ENCODE peak calls at places on chromosomes 11 and 22, in four cellular contexts. I is GM23338, M is tibial nerve, W is tibial artery. T is an unnamed sample.

GRCh38 chr11:1089738-1090599 is 15.3 kb downstream of the MUC2 start:
- DNase-seq in M (no peak), W (no peak), I (no peak), T (no peak)

GRCh38 chr11:111983187-111983986 is 41.8 kb upstream of the DLAT start:
- DNase-seq in M (no peak), W (no peak), I (peak; percentile 96), T (no peak)

GRCh38 chr11:134795017-134795416 is 383.0 kb upstream of the B3GAT1 start:
- DNase-seq in M (no peak), I (no peak), W (no peak), T (no peak)

GRCh38 chr11:10930224-10930960 is 72.5 kb upstream of the ZBED5 start:
- DNase-seq in I (peak; percentile 64), W (no peak), M (no peak), T (no peak)

GRCh38 chr11:83600656-83601055 is 314.5 kb upstream of the CCDC90B start:
- DNase-seq in I (no peak), W (no peak), M (no peak), T (no peak)

GRCh38 chr11:66363187-66363601 is 8.4 kb downstream of the SLC29A2 start:
- DNase-seq in M (no peak), W (no peak), I (no peak), T (no peak)

GRCh38 chr11:70187771-70188170 is 15.3 kb upstream of the FADD start:
- DNase-seq in W (no peak), I (no peak), M (no peak), T (no peak)

GRCh38 chr22:43504666-43505261 is 93.0 kb downstream of the MPPED1 start:
- DNase-seq in M (no peak), W (no peak), I (no peak), T (no peak)

GRCh38 chr11:47413908-47414684 is 5.7 kb downstream of the SLC39A13 start:
- DNase-seq in I (no peak), M (no peak), W (no peak), T (no peak)

GRCh38 chr11:123181075-123181474 is 14.0 kb downstream of the CLMP start:
- DNase-seq in W (no peak), I (no peak), M (no peak), T (no peak)

GRCh38 chr11:115869780-115870431 is 365.7 kb upstream of the CADM1 start:
- DNase-seq in W (no peak), I (peak; percentile 74), M (no peak), T (no peak)

GRCh38 chr11:126329644-126330200 is 25.8 kb upstream of the ST3GAL4 start:
- DNase-seq in W (no peak), I (no peak), M (no peak), T (no peak)

GRCh38 chr22:45312856-45313255 is 3.1 kb downstream of the FAM118A start:
- DNase-seq in I (peak; percentile 15), M (no peak), W (no peak), T (no peak)

GRCh38 chr11:83558281-83558680 is 272.1 kb upstream of the CCDC90B start:
- DNase-seq in M (no peak), W (no peak), I (no peak), T (no peak)

GRCh38 chr11:2795491-2795991 is 90.0 kb downstream of the CDKN1C start:
- DNase-seq in W (no peak), I (no peak), M (no peak), T (no peak)

GRCh38 chr11:34792143-34792542 is 124.0 kb downstream of the APIP start:
- DNase-seq in I (peak; percentile 44), M (no peak), W (no peak), T (no peak)

GRCh38 chr22:27668828-27669797 is 132.4 kb downstream of the MN1 start:
- DNase-seq in I (peak; percentile 7), W (peak; percentile 89), M (no peak), T (no peak)

GRCh38 chr22:49853981-49854791 is 542 bp downstream of the ZBED4 start:
- DNase-seq in M (no peak), I (peak; percentile 57), W (no peak), T (no peak)

GRCh38 chr11:111840143-111840542 is 31.2 kb downstream of the ALG9 start:
- DNase-seq in W (no peak), I (peak; percentile 51), M (no peak), T (no peak)

GRCh38 chr11:8584511-8584910 is 9.5 kb downstream of the STK33 start:
- DNase-seq in W (no peak), I (peak; percentile 45), M (no peak), T (no peak)

GRCh38 chr11:13046626-13047570 is 37.8 kb downstream of the RASSF10 start:
- DNase-seq in I (no peak), M (no peak), W (no peak), T (no peak)

GRCh38 chr22:49208768-49209252 is 618.9 kb downstream of the BRD1 start:
- DNase-seq in M (no peak), I (no peak), W (peak; percentile 13), T (no peak)

GRCh38 chr11:61507962-61508824 is at the start of gene LRRC10B:
- DNase-seq in M (no peak), I (peak; percentile 95), W (no peak), T (no peak)

GRCh38 chr11:797300-798092 is 585 bp downstream of the SLC25A22 start:
- DNase-seq in W (peak; percentile 86), I (peak; percentile 76), M (peak; percentile 66), T (no peak)

GRCh38 chr11:102389253-102389652 is 42.2 kb downstream of the BIRC2 start:
- DNase-seq in M (no peak), I (no peak), W (no peak), T (no peak)

GRCh38 chr11:65700377-65700776 is 11.7 kb upstream of the KAT5 start:
- DNase-seq in I (no peak), W (peak; percentile 19), M (no peak), T (no peak)

GRCh38 chr11:124320097-124320496 is at the start of gene OR8D2:
- DNase-seq in W (no peak), M (no peak), I (no peak), T (no peak)

GRCh38 chr11:125892071-125892470 is 4.6 kb downstream of the HYLS1 start:
- DNase-seq in M (no peak), W (no peak), I (no peak), T (no peak)

DNA sequence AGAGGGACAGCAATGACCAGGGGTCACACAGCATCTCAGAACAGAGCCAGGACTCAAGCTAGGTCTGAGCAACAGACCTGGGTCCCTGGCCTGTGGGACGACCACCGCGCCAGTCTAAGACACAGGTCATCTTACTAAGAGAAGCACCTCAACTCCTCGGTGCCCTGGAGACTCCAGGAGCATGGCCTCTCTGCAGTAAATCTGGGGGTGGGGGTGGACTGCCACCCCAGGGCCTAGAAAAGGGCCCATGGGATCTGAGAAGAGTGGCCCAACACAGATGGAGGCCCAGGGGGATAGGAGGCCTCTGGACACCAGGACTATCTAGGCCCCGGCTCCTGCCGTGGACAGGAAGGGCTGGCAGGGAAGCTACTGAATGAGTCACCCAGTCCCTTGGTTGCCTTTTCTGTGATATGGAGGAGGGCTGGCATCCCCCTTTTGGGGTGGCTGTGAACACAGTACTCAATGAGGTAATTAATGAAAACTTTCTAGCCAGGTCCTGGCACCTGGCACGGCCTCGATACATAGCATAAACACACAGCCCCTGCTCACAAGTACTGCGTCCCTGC is 163.4 kb downstream of the CHST1 start:
- DNase-seq in I (no peak), W (no peak), M (no peak), T (no peak)
- H3K27ac ChIP-seq in I (no peak overlapping the region), W (no peak overlapping the region), M (no peak overlapping the region), T (no peak overlapping the region)

GRCh38 chr22:36918730-36919129 is 5.3 kb downstream of the CSF2RB start:
- DNase-seq in W (no peak), I (no peak), M (no peak), T (no peak)
- TF ChIP-seq CTCF in W (no peak), I (no peak), M (no peak), T (no peak)

GRCh38 chr11:122181372-122181771 is 65.4 kb upstream of the BLID start:
- DNase-seq in W (no peak), I (no peak), M (no peak), T (no peak)

GRCh38 chr11:122181893-122182292 is 65.9 kb upstream of the BLID start:
- DNase-seq in W (no peak), I (no peak), M (no peak), T (no peak)

GRCh38 chr11:122180435-122180834 is 64.4 kb upstream of the BLID start:
- DNase-seq in M (no peak), W (peak; percentile 89), I (no peak), T (peak; percentile 82)

GRCh38 chr11:122178795-122179194 is 62.8 kb upstream of the BLID start:
- DNase-seq in W (no peak), I (no peak), M (no peak), T (no peak)

DNA sequence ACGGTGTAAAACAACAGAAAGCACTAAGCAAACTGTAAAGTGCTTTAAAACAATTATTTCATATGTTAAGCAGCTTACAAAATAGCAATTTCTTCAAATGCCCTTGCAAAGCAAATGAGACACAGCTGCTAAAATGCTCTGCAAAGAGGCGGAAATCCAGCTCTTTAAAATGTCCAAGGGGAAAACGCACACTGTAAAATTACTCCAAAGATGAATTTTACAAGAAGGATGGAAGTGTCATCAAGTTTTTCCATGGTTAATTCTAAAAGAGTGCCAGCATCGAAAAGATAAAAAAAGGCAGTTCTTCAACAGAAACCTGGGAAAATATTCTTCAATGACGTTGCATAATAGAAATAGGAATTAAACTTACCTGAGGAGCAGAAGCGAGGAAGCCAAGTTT is 64.0 kb upstream of the BLID start:
- DNase-seq in M (no peak), I (no peak), W (no peak), T (no peak)
- H3K27ac ChIP-seq in M (peak overlapping the region; percentile 67), I (no peak overlapping the region), W (peak overlapping the region; percentile 54), T (peak overlapping the region; percentile 83)

DNA sequence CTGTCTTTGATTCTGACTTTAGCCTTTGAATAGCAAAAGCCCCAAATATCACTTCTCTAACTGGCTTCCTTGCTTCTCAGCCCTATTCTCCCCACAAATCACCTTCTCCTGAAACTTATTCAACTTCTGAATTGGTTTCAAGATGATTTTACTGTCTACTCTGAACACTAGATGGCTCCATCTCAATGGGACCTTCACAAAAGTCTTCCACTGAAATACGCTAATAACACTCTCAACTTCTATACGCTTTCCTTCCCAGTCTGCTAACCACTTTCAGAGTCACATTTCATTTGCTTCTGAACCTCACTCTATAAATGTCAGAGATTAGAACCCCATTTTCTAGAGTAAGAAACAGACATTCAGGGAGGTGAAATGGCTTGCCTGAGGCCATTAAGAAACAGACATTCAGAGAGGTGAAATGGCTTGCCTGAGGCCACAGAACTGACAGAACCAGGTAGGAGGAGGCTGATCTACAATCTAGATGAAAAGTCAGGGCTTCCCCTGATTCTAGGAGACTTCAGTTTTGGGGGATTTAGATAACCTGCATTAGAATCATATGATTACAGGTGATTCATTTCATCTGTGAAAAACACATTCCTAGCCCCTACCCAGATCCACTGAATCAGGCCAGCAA is 20.6 kb downstream of the MORC2 start:
- DNase-seq in M (no peak), I (peak; percentile 48), W (no peak), T (no peak)
- TF ChIP-seq CTCF in M (peak; percentile 49), I (peak; percentile 50), W (peak; percentile 71), T (peak; percentile 64)